ENCODE peak calls at places on chromosomes 1 and 21, in five cellular contexts. One of them, this sample, is unnamed.

GRCh38 chr21:32340863-32341848 is 42.5 kb downstream of the MRAP start:
- DNase-seq in AML-193: no peak
- DNase-seq in A172: no peak
- DNase-seq in T1000: no peak
- DNase-seq in T-helper 9 cell: no peak
- DNase-seq in this sample: no peak

GRCh38 chr1:21933397-21934248 is 3.5 kb downstream of the HSPG2 start:
- DNase-seq in AML-193: no peak
- DNase-seq in A172: peak
- DNase-seq in T1000: no peak
- DNase-seq in T-helper 9 cell: no peak
- DNase-seq in this sample: no peak

GRCh38 chr1:226656601-226657277 is 82.3 kb downstream of the ITPKB start:
- DNase-seq in AML-193: no peak
- DNase-seq in A172: peak
- DNase-seq in T1000: no peak
- DNase-seq in T-helper 9 cell: no peak
- DNase-seq in this sample: peak

GRCh38 chr1:220803401-220804201 is 16.9 kb downstream of the MTARC1 start:
- DNase-seq in AML-193: peak
- DNase-seq in A172: no peak
- DNase-seq in T1000: peak
- DNase-seq in T-helper 9 cell: no peak
- DNase-seq in this sample: no peak

GRCh38 chr1:30681782-30682181 is 41.6 kb downstream of the MATN1 start:
- DNase-seq in AML-193: no peak
- DNase-seq in A172: no peak
- DNase-seq in T1000: no peak
- DNase-seq in T-helper 9 cell: no peak
- DNase-seq in this sample: no peak

GRCh38 chr1:188261849-188262248 is 1433.1 kb downstream of the PLA2G4A start:
- DNase-seq in AML-193: no peak
- DNase-seq in A172: no peak
- DNase-seq in T1000: no peak
- DNase-seq in T-helper 9 cell: no peak
- DNase-seq in this sample: no peak

GRCh38 chr21:34726627-34727337 is 58.0 kb downstream of the CLIC6 start:
- DNase-seq in AML-193: no peak
- DNase-seq in A172: peak
- DNase-seq in T1000: no peak
- DNase-seq in T-helper 9 cell: no peak
- DNase-seq in this sample: no peak

GRCh38 chr1:38235705-38236104 is 189.1 kb upstream of the POU3F1 start:
- DNase-seq in AML-193: no peak
- DNase-seq in A172: peak
- DNase-seq in T1000: no peak
- DNase-seq in T-helper 9 cell: no peak
- DNase-seq in this sample: no peak

GRCh38 chr1:53127546-53127945 is 14.9 kb downstream of the SLC1A7 start:
- DNase-seq in AML-193: no peak
- DNase-seq in A172: no peak
- DNase-seq in T1000: no peak
- DNase-seq in T-helper 9 cell: no peak
- DNase-seq in this sample: no peak

GRCh38 chr1:174160109-174160473 is 771 bp downstream of the RABGAP1L start:
- DNase-seq in AML-193: no peak
- DNase-seq in A172: peak
- DNase-seq in T1000: no peak
- DNase-seq in T-helper 9 cell: no peak
- DNase-seq in this sample: no peak

GRCh38 chr1:99869304-99869703 is 19.1 kb downstream of the AGL start:
- DNase-seq in AML-193: peak
- DNase-seq in A172: no peak
- DNase-seq in T1000: no peak
- DNase-seq in T-helper 9 cell: no peak
- DNase-seq in this sample: no peak

GRCh38 chr1:233607252-233608119 is 6.4 kb upstream of the KCNK1 start:
- DNase-seq in AML-193: no peak
- DNase-seq in A172: no peak
- DNase-seq in T1000: no peak
- DNase-seq in T-helper 9 cell: no peak
- DNase-seq in this sample: no peak

GRCh38 chr1:225825606-225826005 is 15.7 kb downstream of the EPHX1 start:
- DNase-seq in AML-193: no peak
- DNase-seq in A172: no peak
- DNase-seq in T1000: no peak
- DNase-seq in T-helper 9 cell: no peak
- DNase-seq in this sample: no peak